ENCODE peak calls at places on chromosomes 2 and 18, in seven cellular contexts. C, F, Q, I, L, E and O are unnamed samples.

GRCh38 chr2:160486341-160486740 is 7.3 kb downstream of the RBMS1 start:
- DNase-seq in E (no peak), Q (no peak), L (no peak), F (peak; percentile 49), I (no peak), C (no peak), O (no peak)

GRCh38 chr18:62434798-62435197 is 88.0 kb upstream of the ZCCHC2 start:
- DNase-seq in E (no peak), Q (no peak), I (no peak), L (no peak), C (no peak), F (peak; percentile 26), O (no peak)

GRCh38 chr18:25898965-25899364 is 191.4 kb downstream of the SS18 start:
- DNase-seq in I (no peak), E (no peak), F (no peak), C (no peak), Q (no peak), L (no peak), O (no peak)

GRCh38 chr18:79609841-79610281 is 69.7 kb upstream of the CTDP1 start:
- DNase-seq in E (no peak), I (no peak), L (no peak), F (no peak), Q (peak; percentile 61), C (no peak), O (no peak)

GRCh38 chr18:56929861-56930260 is 217.0 kb upstream of the BOD1L2 start:
- DNase-seq in F (no peak), C (no peak), L (no peak), I (no peak), E (no peak), Q (no peak), O (no peak)

GRCh38 chr2:138059487-138059886 is 95.2 kb downstream of the HNMT start:
- DNase-seq in F (peak; percentile 3), I (no peak), C (no peak), L (no peak), Q (no peak), E (no peak), O (no peak)

GRCh38 chr2:158412206-158412605 is 44.3 kb downstream of the CCDC148 start:
- DNase-seq in E (no peak), I (no peak), F (no peak), Q (no peak), L (no peak), C (no peak), O (no peak)

GRCh38 chr2:19762142-19762541 is 139.6 kb downstream of the TTC32 start:
- DNase-seq in E (no peak), C (no peak), I (no peak), L (no peak), Q (no peak), F (no peak), O (no peak)

GRCh38 chr2:120818441-120818920 is 82.8 kb downstream of the GLI2 start:
- DNase-seq in Q (peak; percentile 91), F (peak; percentile 93), I (peak; percentile 53), E (no peak), L (peak; percentile 57), C (no peak), O (no peak)

GRCh38 chr18:48788378-48788777 is 162.4 kb downstream of the SMAD7 start:
- DNase-seq in E (no peak), I (no peak), Q (peak; percentile 49), F (no peak), C (no peak), L (no peak), O (no peak)

GRCh38 chr18:77103991-77104521 is 28.5 kb downstream of the MBP start:
- DNase-seq in F (no peak), L (no peak), E (no peak), Q (no peak), I (no peak), C (no peak), O (no peak)

GRCh38 chr18:62183578-62184195 is 3.2 kb downstream of the PIGN start:
- DNase-seq in L (no peak), E (no peak), Q (no peak), C (peak; percentile 25), F (peak; percentile 77), I (no peak), O (no peak)

GRCh38 chr2:54092940-54093339 is 22.5 kb upstream of the ACYP2 start:
- DNase-seq in E (no peak), F (no peak), C (no peak), I (no peak), Q (no peak), L (no peak), O (no peak)

GRCh38 chr18:68623342-68623741 is 91.6 kb downstream of the TMX3 start:
- DNase-seq in L (peak; percentile 20), C (peak; percentile 7), Q (peak; percentile 64), E (no peak), I (no peak), F (peak; percentile 89), O (no peak)

GRCh38 chr18:47893047-47893446 is 37.4 kb downstream of the SMAD2 start:
- DNase-seq in I (no peak), E (no peak), L (no peak), C (no peak), Q (no peak), F (no peak), O (no peak)

GRCh38 chr2:122491011-122491410 is 735.6 kb downstream of the TSN start:
- DNase-seq in C (no peak), L (no peak), E (no peak), F (no peak), I (no peak), Q (no peak), O (no peak)

GRCh38 chr2:222057249-222058073 is 241.3 kb downstream of the PAX3 start:
- DNase-seq in C (no peak), Q (no peak), L (no peak), I (no peak), E (no peak), F (peak; percentile 26), O (no peak)

GRCh38 chr2:37201766-37202165 is 5.5 kb downstream of the CEBPZOS start:
- DNase-seq in Q (no peak), E (no peak), C (no peak), I (no peak), L (no peak), F (no peak), O (no peak)

GRCh38 chr2:241937297-241937696 is 67.8 kb downstream of the RTP5 start:
- DNase-seq in L (no peak), C (no peak), F (no peak), E (no peak), I (no peak), Q (no peak), O (no peak)

GRCh38 chr2:172782506-172783090 is 47.0 kb downstream of the RAPGEF4 start:
- DNase-seq in F (no peak), C (no peak), Q (no peak), E (no peak), I (no peak), L (no peak), O (no peak)

DNA sequence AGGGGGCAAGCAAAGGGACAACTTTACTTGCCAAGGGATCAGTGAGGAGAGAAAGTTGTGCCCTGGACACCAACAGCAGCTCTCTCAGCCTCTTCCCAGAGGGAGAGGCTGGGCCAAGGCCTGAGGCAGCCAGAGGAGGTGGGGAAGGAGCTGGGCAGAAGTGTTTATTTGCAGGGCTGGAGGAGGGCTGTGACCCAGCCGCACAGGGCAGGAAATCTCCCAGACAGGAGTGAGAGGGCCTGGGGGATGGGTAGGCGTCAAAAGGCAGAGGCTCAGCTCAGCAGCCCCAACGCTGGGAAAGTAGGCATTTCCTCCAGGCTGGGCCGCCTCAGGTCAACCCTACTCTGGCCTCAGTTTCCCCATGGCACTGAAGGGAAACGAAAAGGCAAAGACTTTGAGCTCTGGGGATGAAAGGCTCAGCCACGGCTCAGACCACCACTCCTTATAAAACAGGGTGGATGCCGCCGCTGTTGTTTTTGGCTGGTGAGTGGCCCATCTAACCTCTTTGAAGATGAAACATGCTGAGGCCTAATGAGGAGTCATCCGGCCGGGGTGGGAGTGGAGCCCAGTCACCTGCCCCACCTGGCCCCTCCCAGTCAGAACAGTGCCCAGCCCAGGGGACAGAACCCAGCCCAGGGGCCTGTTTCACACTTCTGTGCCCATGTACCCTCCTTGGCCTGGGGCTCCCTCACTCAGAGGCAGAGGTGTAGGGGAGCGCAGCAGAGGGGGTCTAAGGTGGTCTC is 21.9 kb upstream of the SEMA4C start:
- DNase-seq in L (no peak), Q (peak; percentile 82), I (no peak), F (peak; percentile 48), E (no peak), C (no peak), O (no peak)
- TF ChIP-seq CTCF in L (no peak), Q (no peak), I (no peak), F (no peak), E (no peak), C (no peak), O (no peak)

GRCh38 chr2:215429424-215429823 is 6.4 kb downstream of the FN1 start:
- DNase-seq in E (no peak), L (no peak), F (peak; percentile 27), I (no peak), Q (no peak), C (no peak), O (no peak)

GRCh38 chr2:215432759-215433594 is 2.9 kb downstream of the FN1 start:
- DNase-seq in E (no peak), Q (no peak), L (no peak), I (no peak), F (peak; percentile 52), C (no peak), O (no peak)

GRCh38 chr2:215431778-215432758 is 3.8 kb downstream of the FN1 start:
- DNase-seq in E (no peak), L (no peak), F (peak; percentile 58), I (no peak), C (no peak), Q (no peak), O (no peak)

GRCh38 chr2:215430528-215431187 is 5.2 kb downstream of the FN1 start:
- DNase-seq in I (no peak), E (no peak), Q (no peak), C (no peak), F (peak; percentile 82), L (no peak), O (no peak)

GRCh38 chr2:215431290-215431689 is 4.6 kb downstream of the FN1 start:
- DNase-seq in E (no peak), L (no peak), F (no peak), Q (no peak), C (no peak), I (no peak), O (no peak)
- H3K4me3 ChIP-seq in E (no peak overlapping the region), L (no peak overlapping the region), F (peak overlapping the region; percentile 52), Q (peak overlapping the region; percentile 89), C (no peak overlapping the region), I (no peak overlapping the region), O (no peak overlapping the region)

GRCh38 chr2:163943403-163944356 is 207.9 kb upstream of the FIGN start:
- DNase-seq in E (no peak), F (no peak), L (no peak), C (no peak), I (no peak), Q (no peak), O (no peak)
- H3K27me3 ChIP-seq in E (no peaks in the 10 kb centered on the region), F (no peaks in the 10 kb centered on the region), L (no peaks in the 10 kb centered on the region), C (no peaks in the 10 kb centered on the region), I (no peaks in the 10 kb centered on the region), Q (no peaks in the 10 kb centered on the region), O (no peaks in the 10 kb centered on the region)

DNA sequence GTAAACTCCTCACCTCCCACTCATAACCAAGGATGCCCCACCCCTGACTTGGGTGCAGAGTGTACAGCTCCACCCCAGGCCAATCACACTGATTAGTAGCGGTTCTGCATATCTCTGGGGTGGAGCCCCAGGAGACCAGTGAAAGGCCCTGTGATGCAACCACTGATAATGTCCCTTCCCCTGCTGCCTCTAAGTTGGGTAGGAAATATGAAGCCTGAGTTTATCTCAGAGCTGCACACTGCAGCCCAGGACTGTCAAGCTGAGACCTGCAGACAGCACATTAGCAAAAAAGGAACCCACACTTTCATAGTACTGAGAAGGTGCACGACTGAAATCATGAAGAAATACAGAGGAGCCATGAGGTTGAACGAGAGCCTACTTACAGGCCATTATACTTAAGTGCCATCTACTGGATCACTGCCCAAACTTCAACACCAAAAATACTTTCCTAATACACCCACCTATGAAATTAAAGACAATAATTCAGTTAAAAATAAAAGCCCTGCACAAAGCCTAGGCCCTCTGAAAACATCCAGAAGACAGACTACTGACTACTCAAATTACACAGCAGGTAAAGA is 455.4 kb upstream of the LRRTM4 start:
- DNase-seq in C (no peak), L (no peak), Q (no peak), E (no peak), I (no peak), F (no peak), O (no peak)
- TF ChIP-seq CTCF in C (no peak), L (no peak), Q (no peak), E (no peak), I (no peak), F (no peak), O (no peak)